ENCODE peak calls at places on chromosomes 1 and 21, in eight cellular contexts. One of them, this sample, is unnamed.

GRCh38 chr1:146013566-146013937 is 8.0 kb downstream of the HJV start:
- ATAC-seq in heart right ventricle: no peak
- ATAC-seq in natural killer cell: no peak
- ATAC-seq in GM23338: no peak
- ATAC-seq in naive thymus-derived CD8-positive, alpha-beta T cell: no peak
- ATAC-seq in K562: no peak
- ATAC-seq in heart left ventricle: no peak
- ATAC-seq in activated CD8-positive, alpha-beta memory T cell treated with anti-CD3 and anti-CD28 coated beads, Interleukin-2, amount 10 ng/mL, durations not matched to agents 7 days and 5 days: no peak
- ATAC-seq in this sample: no peak

GRCh38 chr21:33374874-33375644 is 28.2 kb upstream of the IFNGR2 start:
- ATAC-seq in natural killer cell: peak; percentile 48
- ATAC-seq in naive thymus-derived CD8-positive, alpha-beta T cell: no peak
- ATAC-seq in heart left ventricle: peak; percentile 7
- ATAC-seq in GM23338: no peak
- ATAC-seq in activated CD8-positive, alpha-beta memory T cell treated with anti-CD3 and anti-CD28 coated beads, Interleukin-2, amount 10 ng/mL, durations not matched to agents 7 days and 5 days: peak; percentile 30
- ATAC-seq in K562: no peak
- ATAC-seq in heart right ventricle: no peak
- ATAC-seq in this sample: no peak

GRCh38 chr1:237713886-237714285 is 176.8 kb downstream of the ZP4 start:
- ATAC-seq in heart right ventricle: no peak
- ATAC-seq in GM23338: no peak
- ATAC-seq in heart left ventricle: no peak
- ATAC-seq in K562: no peak
- ATAC-seq in naive thymus-derived CD8-positive, alpha-beta T cell: no peak
- ATAC-seq in natural killer cell: no peak
- ATAC-seq in activated CD8-positive, alpha-beta memory T cell treated with anti-CD3 and anti-CD28 coated beads, Interleukin-2, amount 10 ng/mL, durations not matched to agents 7 days and 5 days: no peak
- ATAC-seq in this sample: no peak

GRCh38 chr1:71303617-71304041 is 222.8 kb upstream of the ZRANB2 start:
- ATAC-seq in naive thymus-derived CD8-positive, alpha-beta T cell: no peak
- ATAC-seq in heart left ventricle: no peak
- ATAC-seq in heart right ventricle: no peak
- ATAC-seq in activated CD8-positive, alpha-beta memory T cell treated with anti-CD3 and anti-CD28 coated beads, Interleukin-2, amount 10 ng/mL, durations not matched to agents 7 days and 5 days: no peak
- ATAC-seq in GM23338: no peak
- ATAC-seq in natural killer cell: no peak
- ATAC-seq in K562: no peak
- ATAC-seq in this sample: no peak

GRCh38 chr21:22164912-22165311 is 1166.7 kb downstream of the NCAM2 start:
- ATAC-seq in natural killer cell: no peak
- ATAC-seq in heart right ventricle: no peak
- ATAC-seq in GM23338: no peak
- ATAC-seq in heart left ventricle: no peak
- ATAC-seq in naive thymus-derived CD8-positive, alpha-beta T cell: no peak
- ATAC-seq in K562: peak; percentile 32
- ATAC-seq in activated CD8-positive, alpha-beta memory T cell treated with anti-CD3 and anti-CD28 coated beads, Interleukin-2, amount 10 ng/mL, durations not matched to agents 7 days and 5 days: no peak
- ATAC-seq in this sample: no peak

GRCh38 chr1:10908266-10908665 is 104.2 kb upstream of the TARDBP start:
- ATAC-seq in heart left ventricle: no peak
- ATAC-seq in naive thymus-derived CD8-positive, alpha-beta T cell: no peak
- ATAC-seq in K562: no peak
- ATAC-seq in GM23338: peak; percentile 48
- ATAC-seq in natural killer cell: no peak
- ATAC-seq in heart right ventricle: no peak
- ATAC-seq in activated CD8-positive, alpha-beta memory T cell treated with anti-CD3 and anti-CD28 coated beads, Interleukin-2, amount 10 ng/mL, durations not matched to agents 7 days and 5 days: no peak
- ATAC-seq in this sample: no peak

GRCh38 chr1:179091691-179092165 is 9.9 kb downstream of the TOR3A start:
- ATAC-seq in GM23338: no peak
- ATAC-seq in heart left ventricle: peak; percentile 80
- ATAC-seq in natural killer cell: no peak
- ATAC-seq in heart right ventricle: peak; percentile 75
- ATAC-seq in activated CD8-positive, alpha-beta memory T cell treated with anti-CD3 and anti-CD28 coated beads, Interleukin-2, amount 10 ng/mL, durations not matched to agents 7 days and 5 days: no peak
- ATAC-seq in K562: no peak
- ATAC-seq in naive thymus-derived CD8-positive, alpha-beta T cell: no peak
- ATAC-seq in this sample: peak; percentile 91

GRCh38 chr1:44636067-44636466 is 38.2 kb downstream of the TMEM53 start:
- ATAC-seq in heart left ventricle: no peak
- ATAC-seq in K562: no peak
- ATAC-seq in heart right ventricle: no peak
- ATAC-seq in activated CD8-positive, alpha-beta memory T cell treated with anti-CD3 and anti-CD28 coated beads, Interleukin-2, amount 10 ng/mL, durations not matched to agents 7 days and 5 days: no peak
- ATAC-seq in natural killer cell: no peak
- ATAC-seq in naive thymus-derived CD8-positive, alpha-beta T cell: no peak
- ATAC-seq in GM23338: no peak
- ATAC-seq in this sample: no peak

GRCh38 chr1:5763971-5764370 is 228.3 kb downstream of the NPHP4 start:
- ATAC-seq in activated CD8-positive, alpha-beta memory T cell treated with anti-CD3 and anti-CD28 coated beads, Interleukin-2, amount 10 ng/mL, durations not matched to agents 7 days and 5 days: no peak
- ATAC-seq in heart left ventricle: no peak
- ATAC-seq in K562: no peak
- ATAC-seq in GM23338: no peak
- ATAC-seq in natural killer cell: no peak
- ATAC-seq in naive thymus-derived CD8-positive, alpha-beta T cell: no peak
- ATAC-seq in heart right ventricle: no peak
- ATAC-seq in this sample: no peak

GRCh38 chr1:207062058-207062457 is 9.0 kb downstream of the PFKFB2 start:
- ATAC-seq in heart left ventricle: no peak
- ATAC-seq in naive thymus-derived CD8-positive, alpha-beta T cell: no peak
- ATAC-seq in K562: no peak
- ATAC-seq in activated CD8-positive, alpha-beta memory T cell treated with anti-CD3 and anti-CD28 coated beads, Interleukin-2, amount 10 ng/mL, durations not matched to agents 7 days and 5 days: no peak
- ATAC-seq in heart right ventricle: no peak
- ATAC-seq in GM23338: no peak
- ATAC-seq in natural killer cell: no peak
- ATAC-seq in this sample: no peak

GRCh38 chr1:226712779-226713420 is 26.2 kb downstream of the ITPKB start:
- ATAC-seq in natural killer cell: no peak
- ATAC-seq in activated CD8-positive, alpha-beta memory T cell treated with anti-CD3 and anti-CD28 coated beads, Interleukin-2, amount 10 ng/mL, durations not matched to agents 7 days and 5 days: no peak
- ATAC-seq in heart right ventricle: no peak
- ATAC-seq in heart left ventricle: no peak
- ATAC-seq in naive thymus-derived CD8-positive, alpha-beta T cell: no peak
- ATAC-seq in K562: no peak
- ATAC-seq in GM23338: no peak
- ATAC-seq in this sample: no peak

GRCh38 chr1:152917794-152918193 is 9.4 kb downstream of the IVL start:
- ATAC-seq in activated CD8-positive, alpha-beta memory T cell treated with anti-CD3 and anti-CD28 coated beads, Interleukin-2, amount 10 ng/mL, durations not matched to agents 7 days and 5 days: no peak
- ATAC-seq in natural killer cell: no peak
- ATAC-seq in K562: peak; percentile 45
- ATAC-seq in GM23338: peak; percentile 77
- ATAC-seq in heart left ventricle: no peak
- ATAC-seq in heart right ventricle: no peak
- ATAC-seq in naive thymus-derived CD8-positive, alpha-beta T cell: no peak
- ATAC-seq in this sample: no peak

GRCh38 chr1:100299521-100300222 is 33.7 kb downstream of the RTCA start:
- ATAC-seq in K562: no peak
- ATAC-seq in heart right ventricle: no peak
- ATAC-seq in heart left ventricle: no peak
- ATAC-seq in activated CD8-positive, alpha-beta memory T cell treated with anti-CD3 and anti-CD28 coated beads, Interleukin-2, amount 10 ng/mL, durations not matched to agents 7 days and 5 days: peak; percentile 49
- ATAC-seq in naive thymus-derived CD8-positive, alpha-beta T cell: no peak
- ATAC-seq in GM23338: peak; percentile 32
- ATAC-seq in natural killer cell: no peak
- ATAC-seq in this sample: no peak

GRCh38 chr1:183159960-183160359 is 26.1 kb upstream of the LAMC2 start:
- ATAC-seq in heart right ventricle: no peak
- ATAC-seq in GM23338: peak; percentile 48
- ATAC-seq in natural killer cell: no peak
- ATAC-seq in K562: peak; percentile 82
- ATAC-seq in activated CD8-positive, alpha-beta memory T cell treated with anti-CD3 and anti-CD28 coated beads, Interleukin-2, amount 10 ng/mL, durations not matched to agents 7 days and 5 days: no peak
- ATAC-seq in heart left ventricle: peak; percentile 33
- ATAC-seq in naive thymus-derived CD8-positive, alpha-beta T cell: no peak
- ATAC-seq in this sample: no peak

GRCh38 chr1:41574842-41575241 is 90.4 kb upstream of the EDN2 start:
- ATAC-seq in natural killer cell: no peak
- ATAC-seq in heart right ventricle: no peak
- ATAC-seq in K562: no peak
- ATAC-seq in GM23338: no peak
- ATAC-seq in activated CD8-positive, alpha-beta memory T cell treated with anti-CD3 and anti-CD28 coated beads, Interleukin-2, amount 10 ng/mL, durations not matched to agents 7 days and 5 days: no peak
- ATAC-seq in naive thymus-derived CD8-positive, alpha-beta T cell: no peak
- ATAC-seq in heart left ventricle: no peak
- ATAC-seq in this sample: no peak

GRCh38 chr1:207069858-207070506 is 16.9 kb downstream of the PFKFB2 start:
- ATAC-seq in naive thymus-derived CD8-positive, alpha-beta T cell: no peak
- ATAC-seq in natural killer cell: no peak
- ATAC-seq in activated CD8-positive, alpha-beta memory T cell treated with anti-CD3 and anti-CD28 coated beads, Interleukin-2, amount 10 ng/mL, durations not matched to agents 7 days and 5 days: no peak
- ATAC-seq in heart left ventricle: peak; percentile 80
- ATAC-seq in K562: no peak
- ATAC-seq in heart right ventricle: peak; percentile 87
- ATAC-seq in GM23338: no peak
- ATAC-seq in this sample: no peak

GRCh38 chr21:30718239-30718909 is at the start of gene KRTAP21-3:
- ATAC-seq in heart right ventricle: no peak
- ATAC-seq in K562: no peak
- ATAC-seq in activated CD8-positive, alpha-beta memory T cell treated with anti-CD3 and anti-CD28 coated beads, Interleukin-2, amount 10 ng/mL, durations not matched to agents 7 days and 5 days: peak; percentile 81
- ATAC-seq in heart left ventricle: no peak
- ATAC-seq in GM23338: no peak
- ATAC-seq in natural killer cell: no peak
- ATAC-seq in naive thymus-derived CD8-positive, alpha-beta T cell: no peak
- ATAC-seq in this sample: no peak

GRCh38 chr1:212034516-212035122 is 738 bp downstream of the INTS7 start:
- ATAC-seq in GM23338: peak; percentile 35
- ATAC-seq in heart right ventricle: peak; percentile 43
- ATAC-seq in natural killer cell: no peak
- ATAC-seq in K562: peak; percentile 36
- ATAC-seq in naive thymus-derived CD8-positive, alpha-beta T cell: peak; percentile 6
- ATAC-seq in heart left ventricle: peak; percentile 30
- ATAC-seq in activated CD8-positive, alpha-beta memory T cell treated with anti-CD3 and anti-CD28 coated beads, Interleukin-2, amount 10 ng/mL, durations not matched to agents 7 days and 5 days: peak; percentile 1
- ATAC-seq in this sample: peak; percentile 13

GRCh38 chr1:90509225-90510048 is 207.7 kb downstream of the BARHL2 start:
- ATAC-seq in K562: no peak
- ATAC-seq in activated CD8-positive, alpha-beta memory T cell treated with anti-CD3 and anti-CD28 coated beads, Interleukin-2, amount 10 ng/mL, durations not matched to agents 7 days and 5 days: no peak
- ATAC-seq in naive thymus-derived CD8-positive, alpha-beta T cell: no peak
- ATAC-seq in natural killer cell: no peak
- ATAC-seq in heart left ventricle: no peak
- ATAC-seq in GM23338: peak; percentile 58
- ATAC-seq in heart right ventricle: no peak
- ATAC-seq in this sample: no peak

GRCh38 chr1:29096255-29096896 is 27.3 kb downstream of the TMEM200B start:
- ATAC-seq in activated CD8-positive, alpha-beta memory T cell treated with anti-CD3 and anti-CD28 coated beads, Interleukin-2, amount 10 ng/mL, durations not matched to agents 7 days and 5 days: no peak
- ATAC-seq in natural killer cell: no peak
- ATAC-seq in K562: no peak
- ATAC-seq in heart right ventricle: no peak
- ATAC-seq in heart left ventricle: no peak
- ATAC-seq in naive thymus-derived CD8-positive, alpha-beta T cell: no peak
- ATAC-seq in GM23338: peak; percentile 56
- ATAC-seq in this sample: no peak

GRCh38 chr1:7752512-7753417 is 18.3 kb upstream of the VAMP3 start:
- ATAC-seq in activated CD8-positive, alpha-beta memory T cell treated with anti-CD3 and anti-CD28 coated beads, Interleukin-2, amount 10 ng/mL, durations not matched to agents 7 days and 5 days: peak; percentile 61
- ATAC-seq in K562: peak; percentile 75
- ATAC-seq in GM23338: peak; percentile 96
- ATAC-seq in naive thymus-derived CD8-positive, alpha-beta T cell: peak; percentile 68
- ATAC-seq in heart right ventricle: peak; percentile 35
- ATAC-seq in natural killer cell: peak; percentile 54
- ATAC-seq in heart left ventricle: peak; percentile 50
- ATAC-seq in this sample: peak; percentile 81

GRCh38 chr1:206742702-206743383 is 27.7 kb upstream of the IL19 start:
- ATAC-seq in naive thymus-derived CD8-positive, alpha-beta T cell: no peak
- ATAC-seq in activated CD8-positive, alpha-beta memory T cell treated with anti-CD3 and anti-CD28 coated beads, Interleukin-2, amount 10 ng/mL, durations not matched to agents 7 days and 5 days: peak; percentile 18
- ATAC-seq in heart left ventricle: no peak
- ATAC-seq in heart right ventricle: no peak
- ATAC-seq in K562: no peak
- ATAC-seq in GM23338: no peak
- ATAC-seq in natural killer cell: no peak
- ATAC-seq in this sample: no peak

GRCh38 chr1:186283374-186283773 is 91.7 kb downstream of the TPR start:
- ATAC-seq in natural killer cell: no peak
- ATAC-seq in naive thymus-derived CD8-positive, alpha-beta T cell: no peak
- ATAC-seq in activated CD8-positive, alpha-beta memory T cell treated with anti-CD3 and anti-CD28 coated beads, Interleukin-2, amount 10 ng/mL, durations not matched to agents 7 days and 5 days: no peak
- ATAC-seq in K562: no peak
- ATAC-seq in heart left ventricle: no peak
- ATAC-seq in heart right ventricle: no peak
- ATAC-seq in GM23338: no peak
- ATAC-seq in this sample: no peak

GRCh38 chr1:45297604-45298356 is 28.9 kb upstream of the HPDL start:
- ATAC-seq in naive thymus-derived CD8-positive, alpha-beta T cell: no peak
- ATAC-seq in activated CD8-positive, alpha-beta memory T cell treated with anti-CD3 and anti-CD28 coated beads, Interleukin-2, amount 10 ng/mL, durations not matched to agents 7 days and 5 days: no peak
- ATAC-seq in GM23338: no peak
- ATAC-seq in heart left ventricle: no peak
- ATAC-seq in natural killer cell: no peak
- ATAC-seq in heart right ventricle: no peak
- ATAC-seq in K562: no peak
- ATAC-seq in this sample: no peak

GRCh38 chr1:211017066-211017691 is 116.8 kb downstream of the KCNH1 start:
- ATAC-seq in K562: no peak
- ATAC-seq in naive thymus-derived CD8-positive, alpha-beta T cell: no peak
- ATAC-seq in GM23338: no peak
- ATAC-seq in heart right ventricle: no peak
- ATAC-seq in natural killer cell: no peak
- ATAC-seq in activated CD8-positive, alpha-beta memory T cell treated with anti-CD3 and anti-CD28 coated beads, Interleukin-2, amount 10 ng/mL, durations not matched to agents 7 days and 5 days: no peak
- ATAC-seq in heart left ventricle: no peak
- ATAC-seq in this sample: no peak

GRCh38 chr1:67382292-67382691 is 47.9 kb downstream of the SERBP1 start:
- ATAC-seq in natural killer cell: no peak
- ATAC-seq in K562: no peak
- ATAC-seq in heart right ventricle: peak; percentile 42
- ATAC-seq in heart left ventricle: no peak
- ATAC-seq in naive thymus-derived CD8-positive, alpha-beta T cell: no peak
- ATAC-seq in GM23338: no peak
- ATAC-seq in activated CD8-positive, alpha-beta memory T cell treated with anti-CD3 and anti-CD28 coated beads, Interleukin-2, amount 10 ng/mL, durations not matched to agents 7 days and 5 days: no peak
- ATAC-seq in this sample: peak; percentile 78

This sample was measured in gastroesophageal sphincter.